ENCODE peak calls at places on chromosomes 5 and 9, in five cellular contexts. Y, C, N, J and H are unnamed samples.
A peak's percentile ranks its signal among the peaks of the same experiment; 100 is the strongest.

GRCh38 chr9:88173378-88173999 is 35.2 kb upstream of the SPATA31C2 start:
- DNase-seq in Y (peak; percentile 42), C (peak; percentile 21), N (peak; percentile 54), J (no peak), H (peak; percentile 73)

GRCh38 chr9:133277467-133277866 is 2.5 kb upstream of the ABO start:
- DNase-seq in Y (no peak), C (no peak), N (no peak), J (no peak), H (no peak)

GRCh38 chr5:170355601-170356098 is 33.5 kb downstream of the KCNMB1 start:
- DNase-seq in Y (no peak), C (no peak), N (no peak), J (no peak), H (no peak)

GRCh38 chr5:150263801-150264621 is 25.6 kb downstream of the CAMK2A start:
- DNase-seq in Y (no peak), C (peak; percentile 81), N (peak; percentile 82), J (no peak), H (peak; percentile 90)

GRCh38 chr5:178078197-178078995 is 34.9 kb upstream of the N4BP3 start:
- DNase-seq in Y (no peak), C (no peak), N (no peak), J (no peak), H (peak; percentile 82)

GRCh38 chr5:104800440-104801048 is 1238.0 kb upstream of the NUDT12 start:
- DNase-seq in Y (peak; percentile 4), C (no peak), N (no peak), J (no peak), H (no peak)

GRCh38 chr9:108477538-108478006 is 378.2 kb downstream of the ACTL7B start:
- DNase-seq in Y (no peak), C (peak; percentile 26), N (no peak), J (no peak), H (peak; percentile 87)

GRCh38 chr5:68745459-68745858 is 348.4 kb upstream of the SLC30A5 start:
- DNase-seq in Y (peak; percentile 13), C (no peak), N (no peak), J (no peak), H (peak; percentile 2)

GRCh38 chr5:10934789-10935355 is 173.8 kb upstream of the DAP start:
- DNase-seq in Y (no peak), C (no peak), N (no peak), J (no peak), H (no peak)

GRCh38 chr5:142915840-142916424 is 145.8 kb downstream of the ARHGAP26 start:
- DNase-seq in Y (peak; percentile 41), C (peak; percentile 52), N (peak; percentile 37), J (peak; percentile 51), H (peak; percentile 48)

GRCh38 chr9:136539427-136540412 is 6.1 kb downstream of the NOTCH1 start:
- DNase-seq in Y (peak; percentile 88), C (no peak), N (no peak), J (peak; percentile 70), H (no peak)

GRCh38 chr9:114000671-114001409 is 77.3 kb downstream of the AMBP start:
- DNase-seq in Y (no peak), C (no peak), N (no peak), J (no peak), H (peak; percentile 28)

GRCh38 chr5:168891175-168891812 is 312.1 kb upstream of the PANK3 start:
- DNase-seq in Y (no peak), C (no peak), N (no peak), J (no peak), H (no peak)
- H3K27ac ChIP-seq in Y (no peak overlapping the region), C (no peak overlapping the region), N (no peak overlapping the region), J (no peak overlapping the region), H (no peak overlapping the region)

GRCh38 chr9:13461588-13461987 is 182.1 kb upstream of the MPDZ start:
- DNase-seq in Y (no peak), C (no peak), N (no peak), J (no peak), H (no peak)
- TF ChIP-seq RCOR1 in Y (no peak), C (no peak), N (no peak), J (no peak), H (no peak)

GRCh38 chr5:98923961-98924360 is 4.8 kb downstream of the CHD1 start:
- DNase-seq in Y (no peak), C (no peak), N (no peak), J (no peak), H (no peak)
- H3K27ac ChIP-seq in Y (no peak overlapping the region), C (no peak overlapping the region), N (no peak overlapping the region), J (no peak overlapping the region), H (no peak overlapping the region)

GRCh38 chr9:97990259-97990658 is 7.1 kb downstream of the ANP32B start:
- DNase-seq in Y (peak; percentile 44), C (peak; percentile 63), N (peak; percentile 27), J (no peak), H (peak; percentile 82)

GRCh38 chr9:97992219-97992618 is 9.1 kb downstream of the ANP32B start:
- DNase-seq in Y (no peak), C (no peak), N (no peak), J (no peak), H (no peak)

GRCh38 chr9:97991818-97992217 is 8.7 kb downstream of the ANP32B start:
- DNase-seq in Y (no peak), C (no peak), N (no peak), J (no peak), H (no peak)

GRCh38 chr9:97994695-97995094 is 11.6 kb downstream of the ANP32B start:
- DNase-seq in Y (no peak), C (no peak), N (no peak), J (no peak), H (no peak)

DNA sequence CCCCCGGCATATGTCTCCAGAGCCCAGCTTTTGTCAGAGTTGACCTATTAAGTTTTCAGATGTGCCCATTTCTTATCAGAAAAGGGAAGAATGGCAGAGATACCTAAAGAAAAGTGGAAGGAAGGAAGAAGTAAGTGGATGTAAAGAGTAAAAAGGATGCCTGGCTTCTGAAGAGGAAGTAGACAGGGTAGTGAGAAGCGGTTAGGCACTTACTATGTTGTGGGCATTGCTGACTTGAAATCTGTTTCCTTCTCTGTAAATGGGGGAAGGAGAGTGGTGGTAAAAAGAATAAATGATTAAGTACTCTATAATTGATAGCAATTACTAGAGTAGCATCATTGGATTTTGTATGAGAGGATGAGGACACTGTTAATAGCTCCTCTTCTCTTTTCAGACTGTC is 9.9 kb downstream of the ANP32B start:
- DNase-seq in Y (no peak), C (no peak), N (no peak), J (no peak), H (no peak)
- TF ChIP-seq RCOR1 in Y (no peak), C (no peak), N (no peak), J (no peak), H (no peak)

DNA sequence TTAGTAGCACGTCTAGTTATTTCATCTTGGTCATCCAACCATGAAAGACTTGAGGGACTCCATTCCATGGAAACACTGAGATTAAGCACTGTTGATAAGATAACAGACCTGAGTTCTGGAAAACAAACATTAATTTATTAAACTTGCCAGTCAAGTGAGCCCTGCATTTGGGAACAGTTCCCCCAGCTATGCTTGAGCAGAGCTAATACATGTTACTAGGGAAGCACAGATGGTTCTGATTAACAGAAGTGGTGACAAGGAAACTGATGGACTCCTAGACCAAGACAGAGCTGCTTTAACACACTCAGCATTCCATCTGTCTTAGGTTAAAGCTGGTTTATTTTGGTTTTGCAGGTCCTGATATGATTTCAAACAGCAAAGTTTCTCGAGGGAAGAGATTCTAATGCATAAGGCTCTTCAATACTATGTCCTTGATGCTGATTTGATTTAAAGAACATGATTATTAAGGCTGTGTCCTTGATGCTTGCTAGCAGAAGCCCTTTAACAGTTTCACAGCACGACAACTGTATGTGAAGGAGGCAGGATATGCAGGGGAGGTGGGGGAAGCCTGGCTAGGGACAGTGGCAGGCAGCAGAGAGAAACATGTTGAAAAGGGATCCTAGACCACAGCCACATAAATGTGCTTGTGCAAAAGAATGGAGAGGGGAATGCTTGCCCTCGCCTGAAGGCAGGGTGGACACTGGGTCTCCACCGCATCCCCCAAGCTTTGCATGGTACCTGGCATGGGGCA is 66.2 kb downstream of the ACTBL2 start:
- DNase-seq in Y (no peak), C (no peak), N (peak; percentile 74), J (no peak), H (peak; percentile 85)
- H3K27ac ChIP-seq in Y (no peak overlapping the region), C (no peak overlapping the region), N (peak overlapping the region; percentile 49), J (no peak overlapping the region), H (peak overlapping the region; percentile 56)

DNA sequence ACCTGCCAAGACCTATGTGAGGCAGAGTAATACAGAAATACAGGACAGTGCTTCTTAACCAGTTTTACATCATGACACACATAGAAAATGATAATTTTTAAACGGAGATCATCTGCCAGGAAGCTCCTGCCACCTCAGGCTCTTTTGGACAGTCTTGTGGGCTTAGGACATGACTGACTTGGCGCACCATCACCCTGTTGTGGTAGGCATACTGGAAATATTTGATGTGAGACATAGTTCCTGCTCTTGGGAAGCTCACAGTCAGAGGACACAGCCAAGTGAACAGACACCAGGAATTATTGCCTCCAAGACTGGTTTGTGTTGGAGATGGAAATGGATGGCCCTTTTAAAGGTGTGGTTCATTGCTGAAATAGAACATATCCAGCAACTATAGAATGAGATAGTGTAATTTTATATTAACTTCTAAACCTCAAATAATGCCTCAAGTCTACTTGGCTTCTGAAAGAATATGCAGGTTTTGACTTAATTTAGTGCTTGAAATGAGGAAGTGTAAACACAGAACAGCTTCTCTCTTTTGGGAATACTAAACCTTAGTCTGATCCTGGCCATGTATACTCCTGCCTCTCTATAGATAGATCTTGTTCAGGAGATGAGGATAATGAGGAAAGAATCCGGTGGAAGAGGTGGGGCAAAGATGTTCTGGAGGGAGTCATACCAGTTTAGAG is 19.7 kb downstream of the CPEB4 start:
- DNase-seq in Y (no peak), C (no peak), N (no peak), J (no peak), H (peak; percentile 28)
- TF ChIP-seq RCOR1 in Y (no peak), C (no peak), N (no peak), J (no peak), H (no peak)

DNA sequence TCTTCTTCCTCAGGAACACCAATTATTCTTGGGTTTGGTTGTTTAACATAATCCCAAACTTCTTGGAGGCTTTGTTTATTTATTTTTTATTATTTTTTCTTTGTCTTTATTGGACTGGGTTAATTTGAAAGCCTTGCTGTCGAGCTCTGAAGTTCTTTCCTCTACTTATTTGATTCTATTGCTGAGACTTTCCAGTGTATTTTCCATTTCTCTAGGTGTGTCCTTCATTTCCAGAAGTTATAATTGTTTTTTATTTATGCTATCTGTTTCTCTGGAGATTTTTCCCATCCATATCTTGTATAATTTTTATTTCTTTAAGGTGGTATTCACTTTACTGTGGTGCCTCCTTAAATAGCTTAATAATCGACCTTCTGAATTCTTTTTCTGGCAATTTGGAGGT is 8.8 kb upstream of the RIOK2 start:
- DNase-seq in Y (no peak), C (no peak), N (no peak), J (no peak), H (no peak)
- H3K27ac ChIP-seq in Y (no peak overlapping the region), C (no peak overlapping the region), N (no peak overlapping the region), J (no peak overlapping the region), H (no peak overlapping the region)

GRCh38 chr9:97904725-97905124 is 17.6 kb downstream of the TRMO start:
- DNase-seq in Y (no peak), C (no peak), N (no peak), J (no peak), H (no peak)
- TF ChIP-seq RCOR1 in Y (no peak), C (no peak), N (no peak), J (no peak), H (no peak)